ENCODE peak calls at places on chromosomes 4 and X, in eight cellular contexts. X, Z, S, R, Y, K, H and W are unnamed samples.
A peak's percentile ranks its signal among the peaks of the same experiment; 100 is the strongest.

GRCh38 chrX:7107968-7108480 is 39.5 kb upstream of the STS start:
- DNase-seq in S (no peak), Z (no peak), Y (no peak), K (peak; percentile 58), H (no peak), R (no peak), X (no peak), W (no peak)

GRCh38 chr4:101501421-101501820 is 154.1 kb upstream of the PPP3CA start:
- DNase-seq in Z (no peak), S (no peak), K (no peak), Y (no peak), X (no peak), R (no peak), H (no peak), W (no peak)

GRCh38 chr4:2059726-2060577 is 825 bp downstream of the NAT8L start:
- DNase-seq in X (no peak), Z (no peak), Y (no peak), R (no peak), S (no peak), H (no peak), K (no peak), W (peak; percentile 29)

GRCh38 chr4:55851885-55852284 is 1.6 kb upstream of the EXOC1 start:
- DNase-seq in H (no peak), K (no peak), Y (peak; percentile 70), Z (peak; percentile 22), R (no peak), X (no peak), S (no peak), W (no peak)

GRCh38 chrX:46588263-46588662 is 14.7 kb downstream of the CHST7 start:
- DNase-seq in Y (no peak), H (no peak), Z (peak; percentile 20), K (no peak), S (peak; percentile 28), R (no peak), X (peak; percentile 79), W (no peak)

GRCh38 chr4:116501954-116502353 is 583.4 kb downstream of the TRAM1L1 start:
- DNase-seq in Z (no peak), R (no peak), S (no peak), Y (no peak), X (no peak), K (no peak), H (no peak), W (no peak)

GRCh38 chr4:24856586-24856985 is 56.3 kb downstream of the CCDC149 start:
- DNase-seq in X (no peak), Y (no peak), Z (no peak), S (no peak), R (peak; percentile 30), H (peak; percentile 19), K (no peak), W (no peak)

GRCh38 chr4:97987019-97987648 is 156.1 kb downstream of the STPG2 start:
- DNase-seq in S (peak; percentile 24), X (peak; percentile 71), H (no peak), Z (no peak), Y (peak; percentile 4), R (no peak), K (no peak), W (peak; percentile 30)

GRCh38 chr4:3786196-3786869 is 20.1 kb downstream of the ADRA2C start:
- DNase-seq in H (no peak), X (no peak), K (peak; percentile 60), Y (peak; percentile 59), S (peak; percentile 45), R (no peak), Z (peak; percentile 49), W (no peak)

GRCh38 chrX:41240504-41240903 is 93.5 kb upstream of the DDX3X start:
- DNase-seq in K (no peak), X (no peak), R (no peak), Z (no peak), S (no peak), H (no peak), Y (no peak), W (no peak)

GRCh38 chr4:32340591-32340990 is 1620.4 kb downstream of the PCDH7 start:
- DNase-seq in K (no peak), S (no peak), Z (no peak), H (no peak), Y (no peak), R (no peak), X (no peak), W (no peak)

GRCh38 chrX:28901637-28902036 is 314.4 kb downstream of the IL1RAPL1 start:
- DNase-seq in R (no peak), Y (no peak), K (no peak), H (no peak), S (no peak), Z (no peak), X (peak; percentile 27), W (no peak)

GRCh38 chrX:17986440-17986839 is 125.3 kb upstream of the RAI2 start:
- DNase-seq in K (no peak), H (no peak), R (no peak), X (no peak), S (no peak), Y (no peak), Z (no peak), W (no peak)

GRCh38 chr4:107258359-107258758 is 222.2 kb upstream of the DKK2 start:
- DNase-seq in Y (no peak), H (no peak), K (no peak), Z (no peak), R (no peak), X (no peak), S (no peak), W (no peak)

GRCh38 chr4:107035711-107036601 is at the start of gene DKK2:
- DNase-seq in Z (peak; percentile 10), K (peak; percentile 40), R (no peak), X (peak; percentile 20), H (peak; percentile 19), Y (no peak), S (no peak), W (no peak)

GRCh38 chr4:99645036-99645435 is 12.6 kb downstream of the C4orf54 start:
- DNase-seq in Z (no peak), K (no peak), H (no peak), X (no peak), R (no peak), Y (no peak), S (no peak), W (no peak)

GRCh38 chr4:8641931-8642650 is 49.5 kb downstream of the CPZ start:
- DNase-seq in H (no peak), R (no peak), X (no peak), Y (no peak), Z (no peak), S (no peak), K (no peak), W (no peak)

GRCh38 chr4:66565796-66566195 is 895.5 kb upstream of the EPHA5 start:
- DNase-seq in Z (no peak), X (no peak), S (peak; percentile 41), H (no peak), R (no peak), Y (no peak), K (no peak), W (no peak)

GRCh38 chrX:22541926-22542325 is 269.2 kb downstream of the CBLL2 start:
- DNase-seq in Y (no peak), X (no peak), R (no peak), K (no peak), H (no peak), S (no peak), Z (no peak), W (no peak)

GRCh38 chrX:10660171-10660570 is 39.8 kb upstream of the MID1 start:
- DNase-seq in X (no peak), H (no peak), K (no peak), S (no peak), R (no peak), Y (no peak), Z (no peak), W (no peak)
- TF ChIP-seq POLR2A in X (no peak), H (no peak), K (no peak), S (no peak), R (no peak), Y (no peak), Z (no peak), W (no peak)

GRCh38 chr4:15681372-15682339 is at the start of gene FAM200B:
- DNase-seq in H (peak; percentile 100), Z (peak; percentile 100), S (peak; percentile 98), X (peak; percentile 99), Y (peak; percentile 97), K (peak; percentile 99), R (peak; percentile 59), W (peak; percentile 97)
- TF ChIP-seq POLR2A in H (peak; percentile 82), Z (peak; percentile 96), S (peak; percentile 83), X (peak; percentile 85), Y (peak; percentile 86), K (peak; percentile 88), R (peak; percentile 92), W (peak; percentile 88)

DNA sequence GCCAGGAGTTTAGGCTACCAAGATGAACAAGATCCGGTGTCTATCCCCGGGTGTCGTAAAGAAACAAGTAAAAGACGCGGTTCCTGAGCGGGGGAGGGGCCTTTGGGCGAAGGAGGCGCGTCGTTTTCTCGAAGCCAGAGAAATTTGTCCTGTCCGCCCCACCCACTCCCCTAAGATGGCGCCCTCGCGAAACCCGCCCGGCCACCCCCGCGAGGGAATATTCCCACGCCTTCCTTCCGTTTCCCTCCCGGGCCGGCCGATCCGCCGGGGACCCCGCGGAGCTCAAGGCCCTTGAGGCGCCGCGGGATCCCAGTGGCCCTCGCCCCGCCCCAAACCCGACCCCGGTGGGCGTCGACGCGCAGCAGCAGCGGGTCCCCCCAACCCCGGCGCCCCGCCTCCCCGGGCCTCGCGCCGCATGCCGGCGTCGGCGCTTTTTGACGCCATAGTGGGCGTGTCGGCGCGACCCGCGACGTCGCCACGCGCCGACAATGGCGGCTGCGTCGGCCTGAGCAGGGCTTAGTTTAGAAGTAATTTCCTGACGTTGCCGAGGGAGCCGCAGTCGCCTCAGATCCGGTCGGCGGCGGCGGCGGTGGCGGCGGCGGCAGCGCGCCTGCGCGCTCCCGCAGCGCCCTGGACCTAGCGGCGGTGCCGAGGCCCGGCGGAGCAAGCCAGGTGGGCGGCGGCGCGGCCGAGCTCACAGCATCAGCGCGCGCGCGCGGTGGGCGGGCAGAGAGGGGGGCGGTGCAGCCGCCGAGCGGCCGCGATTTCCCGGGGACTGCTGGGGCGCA is 430 bp upstream of the HTATSF1 start:
- DNase-seq in X (peak; percentile 84), S (peak; percentile 92), R (peak; percentile 61), H (peak; percentile 85), Y (peak; percentile 41), K (peak; percentile 84), Z (peak; percentile 88), W (peak; percentile 91)
- TF ChIP-seq POLR2A in X (no peak), S (peak; percentile 28), R (peak; percentile 15), H (peak; percentile 45), Y (peak; percentile 55), K (no peak), Z (peak; percentile 34), W (peak; percentile 28)

GRCh38 chrX:53223068-53223693 is 1.8 kb downstream of the KDM5C start:
- DNase-seq in Z (peak; percentile 26), S (peak; percentile 18), X (no peak), Y (no peak), K (no peak), H (no peak), R (no peak), W (peak; percentile 2)

GRCh38 chrX:53223955-53224859 is 800 bp downstream of the KDM5C start:
- DNase-seq in K (no peak), X (peak; percentile 47), Y (peak; percentile 13), Z (peak; percentile 22), R (peak; percentile 31), H (no peak), S (peak; percentile 13), W (peak; percentile 58)

GRCh38 chrX:53227224-53227765 is 2.3 kb upstream of the KDM5C start:
- DNase-seq in X (no peak), S (no peak), K (no peak), Z (no peak), Y (no peak), R (no peak), H (no peak), W (no peak)

GRCh38 chrX:53230116-53230515 is 5.1 kb upstream of the KDM5C start:
- DNase-seq in R (no peak), K (no peak), Z (no peak), S (no peak), Y (no peak), H (no peak), X (no peak), W (no peak)

GRCh38 chrX:53224860-53225797 is at the start of gene KDM5C:
- DNase-seq in X (peak; percentile 85), K (peak; percentile 83), R (peak; percentile 51), Z (peak; percentile 95), H (peak; percentile 92), Y (peak; percentile 84), S (peak; percentile 96), W (peak; percentile 94)
- TF ChIP-seq POLR2A in X (peak; percentile 61), K (no peak), R (peak; percentile 81), Z (peak; percentile 72), H (peak; percentile 70), Y (peak; percentile 73), S (peak; percentile 87), W (peak; percentile 77)